ENCODE peak calls at places on chromosomes 7 and 10, in eight cellular contexts. One of them, this sample, is unnamed.

GRCh38 chr7:84384417-84384816 is 189.8 kb upstream of the SEMA3A start:
- DNase-seq in activated gamma-delta T cell: no peak
- DNase-seq in left ventricle myocardium inferior: no peak
- DNase-seq in stimulated activated naive CD8-positive, alpha-beta T cell treated with anti-CD3 and anti-CD28 coated beads, Interleukin-15, Interleukin-2, amounts not matched to agents 100 U/mL and 50 U/mL, for 24 hours: no peak
- DNase-seq in amygdala: no peak
- DNase-seq in CD8-positive, alpha-beta T cell: no peak
- DNase-seq in psoas muscle: no peak
- DNase-seq in neural crest cell: no peak
- DNase-seq in this sample: no peak

GRCh38 chr10:28179490-28180099 is 123.3 kb downstream of the MPP7 start:
- DNase-seq in activated gamma-delta T cell: no peak
- DNase-seq in left ventricle myocardium inferior: no peak
- DNase-seq in stimulated activated naive CD8-positive, alpha-beta T cell treated with anti-CD3 and anti-CD28 coated beads, Interleukin-15, Interleukin-2, amounts not matched to agents 100 U/mL and 50 U/mL, for 24 hours: peak; percentile 34
- DNase-seq in amygdala: no peak
- DNase-seq in CD8-positive, alpha-beta T cell: no peak
- DNase-seq in psoas muscle: no peak
- DNase-seq in neural crest cell: peak; percentile 36
- DNase-seq in this sample: peak; percentile 40

GRCh38 chr10:77983384-77984341 is 45.7 kb downstream of the POLR3A start:
- DNase-seq in activated gamma-delta T cell: no peak
- DNase-seq in left ventricle myocardium inferior: no peak
- DNase-seq in stimulated activated naive CD8-positive, alpha-beta T cell treated with anti-CD3 and anti-CD28 coated beads, Interleukin-15, Interleukin-2, amounts not matched to agents 100 U/mL and 50 U/mL, for 24 hours: no peak
- DNase-seq in amygdala: no peak
- DNase-seq in CD8-positive, alpha-beta T cell: no peak
- DNase-seq in psoas muscle: no peak
- DNase-seq in neural crest cell: no peak
- DNase-seq in this sample: no peak

GRCh38 chr7:72069263-72069662 is 342.9 kb downstream of the CALN1 start:
- DNase-seq in activated gamma-delta T cell: no peak
- DNase-seq in left ventricle myocardium inferior: no peak
- DNase-seq in stimulated activated naive CD8-positive, alpha-beta T cell treated with anti-CD3 and anti-CD28 coated beads, Interleukin-15, Interleukin-2, amounts not matched to agents 100 U/mL and 50 U/mL, for 24 hours: no peak
- DNase-seq in amygdala: no peak
- DNase-seq in CD8-positive, alpha-beta T cell: no peak
- DNase-seq in psoas muscle: no peak
- DNase-seq in neural crest cell: no peak
- DNase-seq in this sample: no peak

GRCh38 chr7:88664630-88665233 is 94.8 kb upstream of the ZNF804B start:
- DNase-seq in activated gamma-delta T cell: no peak
- DNase-seq in left ventricle myocardium inferior: no peak
- DNase-seq in stimulated activated naive CD8-positive, alpha-beta T cell treated with anti-CD3 and anti-CD28 coated beads, Interleukin-15, Interleukin-2, amounts not matched to agents 100 U/mL and 50 U/mL, for 24 hours: no peak
- DNase-seq in amygdala: no peak
- DNase-seq in CD8-positive, alpha-beta T cell: no peak
- DNase-seq in psoas muscle: no peak
- DNase-seq in neural crest cell: no peak
- DNase-seq in this sample: no peak

GRCh38 chr7:114554781-114555537 is 140.3 kb downstream of the FOXP2 start:
- DNase-seq in activated gamma-delta T cell: no peak
- DNase-seq in left ventricle myocardium inferior: no peak
- DNase-seq in stimulated activated naive CD8-positive, alpha-beta T cell treated with anti-CD3 and anti-CD28 coated beads, Interleukin-15, Interleukin-2, amounts not matched to agents 100 U/mL and 50 U/mL, for 24 hours: no peak
- DNase-seq in amygdala: no peak
- DNase-seq in CD8-positive, alpha-beta T cell: no peak
- DNase-seq in psoas muscle: no peak
- DNase-seq in neural crest cell: no peak
- DNase-seq in this sample: peak; percentile 8

GRCh38 chr7:112596981-112597380 is 116.2 kb downstream of the LSMEM1 start:
- DNase-seq in activated gamma-delta T cell: no peak
- DNase-seq in left ventricle myocardium inferior: no peak
- DNase-seq in stimulated activated naive CD8-positive, alpha-beta T cell treated with anti-CD3 and anti-CD28 coated beads, Interleukin-15, Interleukin-2, amounts not matched to agents 100 U/mL and 50 U/mL, for 24 hours: no peak
- DNase-seq in amygdala: no peak
- DNase-seq in CD8-positive, alpha-beta T cell: no peak
- DNase-seq in psoas muscle: no peak
- DNase-seq in neural crest cell: no peak
- DNase-seq in this sample: no peak

GRCh38 chr7:92833024-92833765 is 3.2 kb downstream of the CDK6 start:
- DNase-seq in activated gamma-delta T cell: peak; percentile 63
- DNase-seq in left ventricle myocardium inferior: peak; percentile 85
- DNase-seq in stimulated activated naive CD8-positive, alpha-beta T cell treated with anti-CD3 and anti-CD28 coated beads, Interleukin-15, Interleukin-2, amounts not matched to agents 100 U/mL and 50 U/mL, for 24 hours: peak; percentile 91
- DNase-seq in amygdala: peak; percentile 63
- DNase-seq in CD8-positive, alpha-beta T cell: peak; percentile 88
- DNase-seq in psoas muscle: peak; percentile 79
- DNase-seq in neural crest cell: peak; percentile 64
- DNase-seq in this sample: peak; percentile 77

GRCh38 chr10:49328401-49329185 is 29.6 kb downstream of the C10orf71 start:
- DNase-seq in activated gamma-delta T cell: no peak
- DNase-seq in left ventricle myocardium inferior: no peak
- DNase-seq in stimulated activated naive CD8-positive, alpha-beta T cell treated with anti-CD3 and anti-CD28 coated beads, Interleukin-15, Interleukin-2, amounts not matched to agents 100 U/mL and 50 U/mL, for 24 hours: no peak
- DNase-seq in amygdala: no peak
- DNase-seq in CD8-positive, alpha-beta T cell: no peak
- DNase-seq in psoas muscle: no peak
- DNase-seq in neural crest cell: no peak
- DNase-seq in this sample: no peak

GRCh38 chr10:29689001-29689400 is 54.2 kb upstream of the SVIL start:
- DNase-seq in activated gamma-delta T cell: no peak
- DNase-seq in left ventricle myocardium inferior: no peak
- DNase-seq in stimulated activated naive CD8-positive, alpha-beta T cell treated with anti-CD3 and anti-CD28 coated beads, Interleukin-15, Interleukin-2, amounts not matched to agents 100 U/mL and 50 U/mL, for 24 hours: no peak
- DNase-seq in amygdala: no peak
- DNase-seq in CD8-positive, alpha-beta T cell: no peak
- DNase-seq in psoas muscle: no peak
- DNase-seq in neural crest cell: no peak
- DNase-seq in this sample: no peak

GRCh38 chr7:28939367-28939766 is 18.8 kb downstream of the TRIL start:
- DNase-seq in activated gamma-delta T cell: no peak
- DNase-seq in left ventricle myocardium inferior: no peak
- DNase-seq in stimulated activated naive CD8-positive, alpha-beta T cell treated with anti-CD3 and anti-CD28 coated beads, Interleukin-15, Interleukin-2, amounts not matched to agents 100 U/mL and 50 U/mL, for 24 hours: no peak
- DNase-seq in amygdala: no peak
- DNase-seq in CD8-positive, alpha-beta T cell: no peak
- DNase-seq in psoas muscle: no peak
- DNase-seq in neural crest cell: no peak
- DNase-seq in this sample: no peak

GRCh38 chr10:63265646-63266207 is 132.6 kb downstream of the NRBF2 start:
- DNase-seq in activated gamma-delta T cell: no peak
- DNase-seq in left ventricle myocardium inferior: no peak
- DNase-seq in stimulated activated naive CD8-positive, alpha-beta T cell treated with anti-CD3 and anti-CD28 coated beads, Interleukin-15, Interleukin-2, amounts not matched to agents 100 U/mL and 50 U/mL, for 24 hours: no peak
- DNase-seq in amygdala: no peak
- DNase-seq in CD8-positive, alpha-beta T cell: no peak
- DNase-seq in psoas muscle: no peak
- DNase-seq in neural crest cell: no peak
- DNase-seq in this sample: no peak

GRCh38 chr7:139602143-139602722 is 78.7 kb downstream of the CLEC2L start:
- DNase-seq in activated gamma-delta T cell: no peak
- DNase-seq in left ventricle myocardium inferior: no peak
- DNase-seq in stimulated activated naive CD8-positive, alpha-beta T cell treated with anti-CD3 and anti-CD28 coated beads, Interleukin-15, Interleukin-2, amounts not matched to agents 100 U/mL and 50 U/mL, for 24 hours: no peak
- DNase-seq in amygdala: no peak
- DNase-seq in CD8-positive, alpha-beta T cell: no peak
- DNase-seq in psoas muscle: no peak
- DNase-seq in neural crest cell: no peak
- DNase-seq in this sample: no peak

GRCh38 chr7:97187067-97187466 is 69.6 kb downstream of the SDHAF3 start:
- DNase-seq in activated gamma-delta T cell: no peak
- DNase-seq in left ventricle myocardium inferior: no peak
- DNase-seq in stimulated activated naive CD8-positive, alpha-beta T cell treated with anti-CD3 and anti-CD28 coated beads, Interleukin-15, Interleukin-2, amounts not matched to agents 100 U/mL and 50 U/mL, for 24 hours: no peak
- DNase-seq in amygdala: no peak
- DNase-seq in CD8-positive, alpha-beta T cell: no peak
- DNase-seq in psoas muscle: no peak
- DNase-seq in neural crest cell: no peak
- DNase-seq in this sample: no peak

GRCh38 chr7:81114682-81115081 is 195.8 kb upstream of the SEMA3C start:
- DNase-seq in activated gamma-delta T cell: no peak
- DNase-seq in left ventricle myocardium inferior: no peak
- DNase-seq in stimulated activated naive CD8-positive, alpha-beta T cell treated with anti-CD3 and anti-CD28 coated beads, Interleukin-15, Interleukin-2, amounts not matched to agents 100 U/mL and 50 U/mL, for 24 hours: no peak
- DNase-seq in amygdala: no peak
- DNase-seq in CD8-positive, alpha-beta T cell: no peak
- DNase-seq in psoas muscle: no peak
- DNase-seq in neural crest cell: no peak
- DNase-seq in this sample: no peak

This sample was measured in GDM1.